ENCODE peak calls at places on chromosomes 6 and 20, in five cellular contexts. L is GM12891, Y is stomach, D is A549, N is ovary. J is an unnamed sample.

GRCh38 chr6:35972471-35972985 is 51.6 kb upstream of the SRPK1 start:
- DNase-seq in L (no peak), Y (no peak), D (no peak), N (no peak), J (peak)

GRCh38 chr20:11451793-11452291 is 465.9 kb upstream of the BTBD3 start:
- DNase-seq in L (no peak), Y (no peak), D (no peak), N (no peak), J (no peak)

GRCh38 chr20:62523473-62524203 is 47.8 kb upstream of the GATA5 start:
- DNase-seq in L (no peak), Y (no peak), D (no peak), N (no peak), J (no peak)

GRCh38 chr20:52083627-52084232 is 107.8 kb downstream of the ZFP64 start:
- DNase-seq in L (no peak), Y (peak), D (peak), N (peak), J (peak)

GRCh38 chr6:7542065-7542877 is 800 bp downstream of the DSP start:
- DNase-seq in L (peak), Y (peak), D (peak), N (no peak), J (peak)

GRCh38 chr6:82000551-82000950 is 247.0 kb downstream of the IBTK start:
- DNase-seq in L (no peak), Y (no peak), D (no peak), N (no peak), J (no peak)

GRCh38 chr6:24397631-24398030 is 5.1 kb upstream of the MRS2 start:
- DNase-seq in L (no peak), Y (no peak), D (no peak), N (no peak), J (no peak)

GRCh38 chr6:142285235-142286087 is 16.3 kb upstream of the ADGRG6 start:
- DNase-seq in L (no peak), Y (no peak), D (no peak), N (no peak), J (no peak)

GRCh38 chr6:35993150-35993549 is 31.3 kb downstream of the SLC26A8 start:
- DNase-seq in L (no peak), Y (no peak), D (no peak), N (no peak), J (no peak)

GRCh38 chr6:166006593-166007301 is 160.9 kb downstream of the TBXT start:
- DNase-seq in L (no peak), Y (no peak), D (no peak), N (no peak), J (no peak)

GRCh38 chr6:166008441-166009369 is 158.9 kb downstream of the TBXT start:
- DNase-seq in L (no peak), Y (no peak), D (peak), N (peak), J (peak)

GRCh38 chr6:166009385-166010031 is 158.1 kb downstream of the TBXT start:
- DNase-seq in L (no peak), Y (no peak), D (no peak), N (no peak), J (no peak)

GRCh38 chr6:166005846-166006592 is 161.6 kb downstream of the TBXT start:
- DNase-seq in L (no peak), Y (peak), D (peak), N (peak), J (peak)

GRCh38 chr6:166007349-166008263 is 160.0 kb downstream of the TBXT start:
- DNase-seq in L (no peak), Y (peak), D (no peak), N (peak), J (peak)
- TF ChIP-seq POLR2A in L (no peak), Y (no peak), D (peak), N (no peak), J (no peak)

DNA sequence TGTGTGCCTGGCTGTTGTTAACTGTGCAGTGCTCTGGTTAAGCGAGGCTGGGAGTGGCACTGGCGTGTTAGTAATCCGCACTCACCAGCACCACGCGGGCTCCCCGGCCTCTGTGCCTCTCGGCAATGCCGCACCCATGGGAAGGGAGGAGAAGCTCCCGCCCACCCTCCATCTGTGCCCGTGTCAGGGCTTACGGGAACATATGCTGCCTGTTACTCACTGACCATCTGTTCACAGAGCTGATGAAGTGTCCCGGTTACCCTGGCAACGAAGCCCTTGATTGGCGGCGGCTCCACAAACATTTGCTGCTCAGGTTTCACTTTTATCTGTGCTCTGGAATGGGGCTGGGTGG is 114.7 kb downstream of the PSMB1 start:
- DNase-seq in L (peak), Y (peak), D (peak), N (peak), J (peak)
- TF ChIP-seq POLR2A in L (no peak), Y (no peak), D (no peak), N (no peak), J (no peak)

DNA sequence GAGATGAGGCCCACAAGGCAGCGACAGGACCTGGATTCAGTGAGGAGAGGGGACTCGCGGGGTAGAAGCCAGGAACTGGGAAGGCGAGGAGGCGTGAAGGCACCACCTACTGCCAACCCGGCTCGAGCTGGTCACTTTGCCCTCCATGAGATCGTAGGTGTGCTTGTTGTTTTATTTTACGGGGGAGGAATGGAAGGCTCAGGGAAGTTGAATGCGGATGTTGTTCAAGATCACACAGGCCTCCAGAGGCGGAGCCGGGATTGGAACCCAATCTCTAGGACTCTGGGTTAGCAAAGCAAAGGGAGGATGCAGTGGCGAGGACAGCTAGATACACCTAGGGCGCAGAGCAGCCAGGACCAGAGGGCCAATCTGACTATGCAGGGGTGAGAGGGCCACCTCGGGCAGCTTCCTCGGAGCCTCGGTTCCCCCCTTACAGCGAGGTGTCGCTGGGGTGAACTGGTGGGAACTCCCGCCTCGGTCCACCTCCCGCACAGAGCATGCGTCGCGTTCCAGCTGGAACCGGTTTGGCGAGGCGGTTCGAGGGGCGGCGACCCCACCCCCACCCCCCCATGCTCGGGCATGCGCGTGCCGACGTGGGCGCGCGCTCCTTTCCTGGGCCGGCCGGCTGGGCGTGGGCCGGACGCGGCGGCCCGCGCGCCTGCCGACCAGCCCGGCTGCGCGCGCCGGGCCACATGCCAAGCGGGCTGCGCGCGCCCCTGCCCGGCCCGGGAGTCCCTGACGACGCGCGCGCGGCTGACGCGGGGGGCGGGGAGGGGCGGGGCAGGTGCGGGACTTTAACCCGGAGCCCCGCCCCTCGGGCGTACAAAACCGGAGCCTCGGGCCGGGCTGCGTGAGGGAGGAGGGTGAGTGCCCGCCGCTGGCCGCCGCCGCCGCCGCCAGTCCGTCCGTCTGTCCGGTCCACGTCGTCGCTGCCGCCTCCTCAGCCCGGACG is 80.4 kb upstream of the MYL9 start:
- DNase-seq in L (peak), Y (peak), D (peak), N (peak), J (peak)
- TF ChIP-seq POLR2A in L (peak), Y (peak), D (peak), N (peak), J (peak)

DNA sequence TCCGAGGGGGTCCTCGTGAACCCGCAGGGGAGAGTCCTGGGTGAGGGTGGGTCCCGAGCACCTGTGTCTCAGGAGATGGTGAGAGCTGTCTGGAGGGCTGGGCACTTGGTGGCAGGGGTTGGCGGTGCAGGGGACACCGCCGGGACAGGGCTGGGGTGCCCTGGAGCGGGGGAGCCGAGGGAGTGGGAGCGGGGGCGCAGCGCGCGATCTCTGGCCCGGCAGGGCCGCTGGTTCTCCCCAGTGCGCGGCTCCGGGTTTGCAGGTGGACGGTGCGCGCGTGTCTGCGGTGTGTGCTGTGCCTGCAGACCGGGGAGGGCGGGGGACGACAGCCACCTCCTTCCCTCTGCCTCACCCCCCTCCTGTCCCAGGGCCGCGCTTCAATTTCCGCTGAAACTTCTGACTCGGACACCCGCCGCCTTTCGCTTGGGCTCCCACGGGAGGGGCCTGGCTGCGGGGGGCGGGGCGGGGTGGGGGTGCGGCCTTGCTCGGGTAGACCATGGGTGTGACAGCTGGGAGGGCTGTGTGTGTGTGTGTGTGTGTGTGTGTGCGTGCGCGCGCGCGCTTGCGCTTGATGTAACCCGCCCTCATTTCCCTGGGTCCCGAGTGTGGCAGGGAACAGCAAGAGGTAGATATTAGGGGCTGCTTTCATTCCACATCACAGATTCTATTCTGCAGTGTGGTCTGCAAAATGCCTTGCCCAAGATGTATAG is 1.2 kb downstream of the TRIB3 start:
- DNase-seq in L (peak), Y (peak), D (peak), N (peak), J (peak)
- TF ChIP-seq POLR2A in L (peak), Y (no peak), D (peak), N (no peak), J (no peak)

GRCh38 chr6:131255911-131256310 is 120.6 kb downstream of the AKAP7 start:
- DNase-seq in L (no peak), Y (no peak), D (no peak), N (no peak), J (no peak)

GRCh38 chr6:131251593-131252204 is 116.4 kb downstream of the AKAP7 start:
- DNase-seq in L (no peak), Y (no peak), D (no peak), N (no peak), J (no peak)

GRCh38 chr6:131255434-131255833 is 120.2 kb downstream of the AKAP7 start:
- DNase-seq in L (no peak), Y (no peak), D (no peak), N (no peak), J (no peak)

GRCh38 chr6:131244942-131245341 is 109.7 kb downstream of the AKAP7 start:
- DNase-seq in L (no peak), Y (no peak), D (no peak), N (no peak), J (no peak)

DNA sequence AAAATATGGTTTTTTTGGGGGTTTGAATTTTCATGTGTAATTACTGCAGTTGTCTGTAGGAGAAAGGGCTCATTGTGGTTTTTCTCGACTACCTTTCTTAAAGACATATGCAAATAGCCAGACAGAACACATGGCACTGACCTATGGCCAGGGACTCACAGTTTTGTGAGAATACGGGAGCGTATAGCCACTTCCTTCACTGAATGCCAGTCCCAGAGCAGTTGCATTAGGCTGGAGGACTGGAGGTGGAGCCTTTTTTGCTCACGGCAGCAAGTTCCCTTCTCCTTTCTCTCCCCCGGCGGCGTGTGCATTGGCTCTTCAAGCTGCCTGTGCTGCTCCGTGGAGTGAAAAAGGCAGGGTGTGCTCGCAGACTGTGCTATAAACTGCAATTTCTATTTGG is 114.9 kb downstream of the AKAP7 start:
- DNase-seq in L (no peak), Y (peak), D (no peak), N (peak), J (peak)
- TF ChIP-seq POLR2A in L (no peak), Y (no peak), D (no peak), N (no peak), J (no peak)

DNA sequence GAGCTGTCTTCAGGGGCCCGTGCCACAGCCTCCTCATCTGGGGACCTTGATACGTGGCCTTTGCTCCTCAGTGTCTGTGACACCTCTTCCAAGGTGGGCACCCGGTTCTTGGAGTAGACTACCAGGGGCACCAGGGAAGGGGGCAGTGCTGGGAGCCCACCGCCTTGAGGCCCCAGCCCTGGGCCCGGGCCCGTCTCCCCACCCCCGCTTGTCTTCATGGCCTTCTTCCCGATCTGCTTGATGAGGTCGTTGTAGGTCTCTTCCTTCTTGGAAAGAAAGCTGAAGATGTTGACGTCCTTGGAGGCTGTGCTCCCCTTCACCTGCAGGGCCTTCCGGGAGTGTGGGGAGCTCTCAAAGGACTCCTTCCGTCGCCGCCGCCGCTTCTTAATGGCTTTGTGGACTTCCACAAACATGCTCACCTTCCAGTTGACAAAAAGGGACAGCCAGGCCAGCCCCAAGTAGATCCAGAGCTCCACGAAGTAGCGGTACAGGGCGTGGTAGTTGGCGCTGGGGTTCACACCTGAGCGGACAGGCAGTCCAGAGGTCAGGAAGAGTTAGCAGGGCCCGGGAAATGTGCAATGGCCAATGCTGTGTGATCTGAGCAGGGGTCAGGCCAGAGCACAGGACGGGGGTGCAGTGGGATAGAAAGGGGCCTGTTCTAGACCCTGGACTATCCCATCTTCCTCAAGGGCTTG is 37.9 kb downstream of the KCNK5 start:
- DNase-seq in L (no peak), Y (no peak), D (no peak), N (no peak), J (no peak)
- TF ChIP-seq POLR2A in L (no peak), Y (no peak), D (no peak), N (no peak), J (no peak)

GRCh38 chr20:33993800-33994623 is at the start of gene RALY:
- DNase-seq in L (peak), Y (peak), D (peak), N (peak), J (peak)
- TF ChIP-seq POLR2A in L (peak), Y (no peak), D (peak), N (peak), J (peak)